ENCODE peak calls at places on chromosomes 6 and 20, in nine cellular contexts. N is SJSA1; P is heart left ventricle; R is glomerular endothelial cell; C is activated CD4-positive, alpha-beta T cell treated with anti-CD3 and anti-CD28 coated beads, Interleukin-2, amount 50 U/mL, for 48 hours; U is HCT116; Z is cerebellum; D is IMR-90; E is brain microvascular endothelial cell. W is an unnamed sample.

GRCh38 chr6:122717350-122717749 is 62.2 kb upstream of the FABP7 start:
- DNase-seq in N (no peak), P (no peak), R (no peak), C (no peak), U (no peak), Z (peak), D (peak), E (peak), W (no peak)

GRCh38 chr6:158311193-158311592 is 1.1 kb upstream of the TULP4 start:
- DNase-seq in N (no peak), P (no peak), R (no peak), C (no peak), U (no peak), Z (no peak), D (no peak), E (no peak), W (peak)

GRCh38 chr20:32706486-32706885 is 32.7 kb upstream of the C20orf203 start:
- DNase-seq in N (no peak), P (no peak), R (no peak), C (no peak), U (no peak), Z (no peak), D (no peak), E (no peak), W (no peak)

GRCh38 chr6:26233608-26234420 is 131.2 kb upstream of the BTN3A2 start:
- DNase-seq in N (peak), P (peak), R (no peak), C (peak), U (no peak), Z (peak), D (peak), E (no peak), W (peak)

GRCh38 chr20:20340443-20340842 is 27.5 kb upstream of the INSM1 start:
- DNase-seq in N (no peak), P (no peak), R (no peak), C (no peak), U (no peak), Z (no peak), D (no peak), E (no peak), W (no peak)

GRCh38 chr6:143952947-143953346 is 55.1 kb downstream of the PLAGL1 start:
- DNase-seq in N (no peak), P (no peak), R (no peak), C (no peak), U (no peak), Z (no peak), D (no peak), E (no peak), W (no peak)

GRCh38 chr6:151870375-151870774 is 62.9 kb downstream of the ESR1 start:
- DNase-seq in N (no peak), P (no peak), R (no peak), C (no peak), U (no peak), Z (no peak), D (no peak), E (no peak), W (no peak)

GRCh38 chr6:27720607-27721580 is 191.3 kb downstream of the OR2B2 start:
- DNase-seq in N (no peak), P (no peak), R (peak), C (peak), U (peak), Z (no peak), D (peak), E (peak), W (no peak)

GRCh38 chr6:32964776-32965175 is 3.6 kb upstream of the BRD2 start:
- DNase-seq in N (no peak), P (no peak), R (no peak), C (no peak), U (no peak), Z (no peak), D (no peak), E (no peak), W (no peak)

GRCh38 chr6:82348130-82348529 is 15.5 kb upstream of the TPBG start:
- DNase-seq in N (no peak), P (no peak), R (no peak), C (no peak), U (no peak), Z (no peak), D (no peak), E (no peak), W (no peak)

GRCh38 chr6:1312193-1312443 is 220 bp downstream of the FOXQ1 start:
- DNase-seq in N (no peak), P (no peak), R (no peak), C (no peak), U (no peak), Z (no peak), D (no peak), E (no peak), W (no peak)

GRCh38 chr6:27136077-27136644 is 111.3 kb upstream of the PRSS16 start:
- DNase-seq in N (no peak), P (no peak), R (no peak), C (no peak), U (no peak), Z (no peak), D (no peak), E (no peak), W (no peak)

GRCh38 chr6:118580585-118581419 is 32.7 kb downstream of the PLN start:
- DNase-seq in N (no peak), P (peak), R (peak), C (no peak), U (peak), Z (peak), D (peak), E (peak), W (peak)

GRCh38 chr6:126444874-126445273 is 105.0 kb downstream of the CENPW start:
- DNase-seq in N (no peak), P (no peak), R (no peak), C (no peak), U (no peak), Z (no peak), D (peak), E (peak), W (no peak)

GRCh38 chr20:17295991-17296390 is 69.2 kb downstream of the PCSK2 start:
- DNase-seq in N (no peak), P (no peak), R (no peak), C (no peak), U (no peak), Z (peak), D (no peak), E (no peak), W (no peak)

GRCh38 chr6:128244751-128245405 is 275.5 kb downstream of the PTPRK start:
- DNase-seq in N (no peak), P (no peak), R (no peak), C (no peak), U (no peak), Z (no peak), D (peak), E (peak), W (no peak)

GRCh38 chr20:58752565-58752964 is 60.0 kb downstream of the NPEPL1 start:
- DNase-seq in N (no peak), P (no peak), R (no peak), C (no peak), U (no peak), Z (no peak), D (no peak), E (no peak), W (no peak)

GRCh38 chr6:136103763-136104311 is 146.3 kb downstream of the MTFR2 start:
- DNase-seq in N (no peak), P (peak), R (no peak), C (no peak), U (no peak), Z (no peak), D (no peak), E (no peak), W (peak)

GRCh38 chr20:13990465-13990864 is at the start of gene SEL1L2:
- DNase-seq in N (no peak), P (no peak), R (no peak), C (no peak), U (no peak), Z (no peak), D (no peak), E (no peak), W (no peak)

GRCh38 chr6:35960192-35960591 is 39.3 kb upstream of the SRPK1 start:
- DNase-seq in N (no peak), P (no peak), R (no peak), C (no peak), U (no peak), Z (no peak), D (peak), E (no peak), W (no peak)

GRCh38 chr6:100453701-100454521 is 10.8 kb downstream of the SIM1 start:
- DNase-seq in N (no peak), P (no peak), R (no peak), C (no peak), U (no peak), Z (no peak), D (no peak), E (no peak), W (no peak)

GRCh38 chr6:87082160-87082721 is 12.7 kb downstream of the CGA start:
- DNase-seq in N (no peak), P (no peak), R (no peak), C (no peak), U (no peak), Z (no peak), D (no peak), E (no peak), W (no peak)

GRCh38 chr6:121868191-121868590 is 432.7 kb downstream of the GJA1 start:
- DNase-seq in N (no peak), P (no peak), R (no peak), C (no peak), U (no peak), Z (no peak), D (peak), E (no peak), W (no peak)

GRCh38 chr20:62678553-62678952 is 30.1 kb upstream of the NTSR1 start:
- DNase-seq in N (no peak), P (no peak), R (no peak), C (no peak), U (no peak), Z (no peak), D (no peak), E (no peak), W (no peak)

GRCh38 chr6:131980791-131981623 is 29.8 kb upstream of the CCN2 start:
- DNase-seq in N (no peak), P (no peak), R (no peak), C (no peak), U (no peak), Z (no peak), D (no peak), E (no peak), W (no peak)

GRCh38 chr20:46237221-46237620 is 71.1 kb downstream of the CDH22 start:
- DNase-seq in N (no peak), P (no peak), R (no peak), C (no peak), U (no peak), Z (no peak), D (no peak), E (no peak), W (no peak)

GRCh38 chr6:53321701-53322100 is 27.0 kb downstream of the ELOVL5 start:
- DNase-seq in N (no peak), P (no peak), R (no peak), C (no peak), U (no peak), Z (no peak), D (no peak), E (no peak), W (no peak)

GRCh38 chr6:30720738-30721197 is 616 bp downstream of the TUBB start:
- DNase-seq in N (peak), P (peak), R (no peak), C (peak), U (no peak), Z (peak), D (peak), E (no peak), W (peak)

W was measured in left ventricle myocardium superior.